ENCODE peak calls at places on chromosomes 1 and 21, in ten cellular contexts. L, V, R, S, D, I, C, B, Y and Q are unnamed samples.

GRCh38 chr1:83802450-83803152 is 196.3 kb downstream of the TTLL7 start:
- DNase-seq in L (no peak), V (no peak), R (no peak), S (no peak), D (no peak), I (no peak), C (no peak), B (no peak), Y (no peak), Q (no peak)

GRCh38 chr1:914891-915280 is 8.8 kb upstream of the SAMD11 start:
- DNase-seq in L (no peak), V (no peak), R (no peak), S (no peak), D (no peak), I (no peak), C (no peak), B (no peak), Y (no peak), Q (no peak)

GRCh38 chr1:9145714-9146113 is 16.8 kb upstream of the GPR157 start:
- DNase-seq in L (no peak), V (no peak), R (no peak), S (no peak), D (no peak), I (no peak), C (no peak), B (no peak), Y (no peak), Q (no peak)

GRCh38 chr1:12434174-12434573 is 183.8 kb downstream of the DHRS3 start:
- DNase-seq in L (no peak), V (no peak), R (peak), S (no peak), D (no peak), I (no peak), C (no peak), B (no peak), Y (no peak), Q (peak)

GRCh38 chr1:75765697-75766355 is 20.2 kb upstream of the RABGGTB start:
- DNase-seq in L (no peak), V (no peak), R (no peak), S (no peak), D (peak), I (peak), C (no peak), B (no peak), Y (no peak), Q (no peak)

GRCh38 chr1:198986442-198986841 is 347.6 kb downstream of the PTPRC start:
- DNase-seq in L (no peak), V (no peak), R (peak), S (no peak), D (no peak), I (no peak), C (no peak), B (no peak), Y (no peak), Q (no peak)

GRCh38 chr1:176811896-176812295 is 348.9 kb downstream of the PAPPA2 start:
- DNase-seq in L (no peak), V (no peak), R (no peak), S (no peak), D (no peak), I (no peak), C (no peak), B (no peak), Y (no peak), Q (no peak)

GRCh38 chr1:183143576-183144315 is 42.3 kb upstream of the LAMC2 start:
- DNase-seq in L (no peak), V (no peak), R (no peak), S (no peak), D (no peak), I (no peak), C (no peak), B (no peak), Y (no peak), Q (no peak)

GRCh38 chr1:152141971-152142584 is 16.9 kb downstream of the RPTN start:
- DNase-seq in L (peak), V (no peak), R (peak), S (peak), D (peak), I (peak), C (peak), B (peak), Y (peak), Q (peak)

GRCh38 chr1:2998503-2999100 is 22.7 kb upstream of the ACTRT2 start:
- DNase-seq in L (no peak), V (no peak), R (no peak), S (no peak), D (no peak), I (no peak), C (no peak), B (no peak), Y (no peak), Q (no peak)

GRCh38 chr21:35099310-35099709 is 50.2 kb upstream of the RUNX1 start:
- DNase-seq in L (no peak), V (no peak), R (no peak), S (no peak), D (no peak), I (no peak), C (no peak), B (no peak), Y (no peak), Q (no peak)

GRCh38 chr21:35100351-35100771 is 51.3 kb upstream of the RUNX1 start:
- DNase-seq in L (no peak), V (no peak), R (no peak), S (no peak), D (no peak), I (no peak), C (no peak), B (no peak), Y (no peak), Q (no peak)

GRCh38 chr21:35107520-35107919 is 58.4 kb upstream of the RUNX1 start:
- DNase-seq in L (no peak), V (no peak), R (no peak), S (no peak), D (no peak), I (no peak), C (no peak), B (no peak), Y (no peak), Q (no peak)

GRCh38 chr21:35106246-35106835 is 57.2 kb upstream of the RUNX1 start:
- DNase-seq in L (no peak), V (no peak), R (no peak), S (no peak), D (no peak), I (no peak), C (no peak), B (no peak), Y (no peak), Q (no peak)

GRCh38 chr21:35102488-35103407 is 53.6 kb upstream of the RUNX1 start:
- DNase-seq in L (no peak), V (no peak), R (peak), S (peak), D (no peak), I (no peak), C (no peak), B (no peak), Y (peak), Q (peak)
- TF ChIP-seq CTCF in L (no peak), V (no peak), R (no peak), S (no peak), D (no peak), I (no peak), C (no peak), B (no peak), Y (no peak), Q (no peak)

GRCh38 chr1:46487818-46488218 is 1.8 kb upstream of the DMBX1 start:
- DNase-seq in L (no peak), V (no peak), R (peak), S (no peak), D (no peak), I (no peak), C (no peak), B (peak), Y (no peak), Q (no peak)
- TF ChIP-seq CTCF in L (no peak), V (no peak), R (peak), S (no peak), D (no peak), I (peak), C (no peak), B (no peak), Y (no peak), Q (no peak)

DNA sequence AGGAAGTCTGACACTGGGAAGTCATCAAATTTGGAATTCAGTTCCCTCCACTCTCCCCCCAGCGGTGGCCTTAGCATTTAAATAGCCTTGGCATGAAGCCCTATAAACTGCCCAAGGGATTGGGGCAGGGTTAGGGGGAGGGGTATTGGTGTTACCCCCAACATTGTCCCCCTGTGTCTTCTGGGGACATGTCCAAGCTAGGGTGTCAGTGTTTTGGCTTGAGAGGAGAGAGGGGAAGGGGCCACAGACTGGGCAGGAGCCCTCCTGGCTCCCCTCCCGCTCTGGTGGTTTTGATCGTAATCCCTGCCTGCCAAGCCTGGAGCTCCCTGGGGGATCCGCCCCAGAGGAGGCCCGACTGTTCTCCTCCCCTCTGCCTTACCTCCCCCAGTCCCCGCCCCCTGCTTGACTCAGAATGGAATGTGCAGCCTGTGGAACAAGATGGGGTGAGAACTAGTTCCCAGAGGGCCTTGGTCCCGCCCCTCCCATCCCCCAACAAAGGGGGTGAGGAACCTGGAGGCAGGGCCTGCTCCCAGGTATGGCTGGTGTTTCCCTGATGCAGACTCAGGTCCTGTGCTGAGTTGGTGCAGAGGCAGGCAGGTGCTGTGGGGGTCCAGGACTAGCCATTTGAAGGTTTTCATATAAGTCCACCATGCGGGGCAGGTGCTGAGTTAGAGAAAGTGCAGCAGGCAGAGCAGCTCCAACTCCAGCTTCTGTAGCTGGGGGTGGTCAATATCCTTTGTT is 7.4 kb downstream of the SOX13 start:
- DNase-seq in L (peak), V (peak), R (peak), S (peak), D (peak), I (no peak), C (peak), B (peak), Y (peak), Q (peak)
- TF ChIP-seq CTCF in L (no peak), V (no peak), R (no peak), S (no peak), D (no peak), I (no peak), C (no peak), B (no peak), Y (peak), Q (peak)

GRCh38 chr1:177915641-177916040 is 54.2 kb downstream of the SEC16B start:
- DNase-seq in L (no peak), V (no peak), R (no peak), S (no peak), D (no peak), I (no peak), C (no peak), B (no peak), Y (no peak), Q (no peak)

GRCh38 chr1:177909416-177909815 is 60.4 kb downstream of the SEC16B start:
- DNase-seq in L (no peak), V (no peak), R (no peak), S (no peak), D (no peak), I (no peak), C (no peak), B (no peak), Y (no peak), Q (no peak)

GRCh38 chr1:177914603-177915002 is 55.3 kb downstream of the SEC16B start:
- DNase-seq in L (no peak), V (no peak), R (no peak), S (no peak), D (no peak), I (no peak), C (no peak), B (no peak), Y (no peak), Q (no peak)

GRCh38 chr1:177912991-177913390 is 56.9 kb downstream of the SEC16B start:
- DNase-seq in L (no peak), V (no peak), R (no peak), S (no peak), D (no peak), I (no peak), C (no peak), B (no peak), Y (no peak), Q (peak)

DNA sequence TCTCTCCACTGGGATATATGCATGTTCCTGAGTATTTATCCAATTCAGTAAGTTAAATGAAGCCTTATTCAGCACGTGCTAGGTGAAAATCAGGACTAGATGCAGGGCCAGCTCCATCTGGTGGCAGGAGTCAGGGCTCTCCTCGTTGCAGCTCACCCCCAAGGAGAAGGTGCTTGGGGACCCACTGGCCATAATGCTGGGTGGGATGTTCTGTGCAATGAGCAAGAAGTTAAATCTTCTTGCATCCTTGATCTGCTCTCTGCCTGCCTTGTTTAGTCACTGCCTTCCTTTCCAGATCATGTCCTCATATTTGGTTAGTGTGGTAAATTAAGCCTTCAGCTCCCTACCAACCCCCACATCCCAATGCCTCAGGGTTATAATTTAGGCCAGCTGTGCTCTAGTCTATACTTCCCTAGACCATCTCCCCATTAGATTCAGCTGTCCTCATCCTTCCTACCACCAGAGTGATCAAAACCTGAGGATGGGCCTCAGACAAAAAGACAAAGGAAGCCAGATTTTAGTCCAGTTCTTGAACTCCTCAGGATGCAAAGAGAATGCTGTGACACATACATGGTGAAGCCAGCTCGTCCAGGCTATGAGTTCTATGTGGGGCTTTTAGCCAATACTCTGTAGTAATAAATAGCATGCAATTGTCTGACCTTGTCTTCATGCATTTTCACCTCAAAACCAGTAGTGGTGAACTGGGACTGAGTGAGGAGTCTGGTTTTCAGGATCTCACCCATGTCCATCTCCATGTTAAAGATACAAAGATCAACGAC is 55.9 kb downstream of the SEC16B start:
- DNase-seq in L (no peak), V (no peak), R (peak), S (no peak), D (no peak), I (no peak), C (no peak), B (peak), Y (no peak), Q (peak)
- TF ChIP-seq CTCF in L (no peak), V (no peak), R (peak), S (peak), D (peak), I (peak), C (peak), B (peak), Y (no peak), Q (peak)

DNA sequence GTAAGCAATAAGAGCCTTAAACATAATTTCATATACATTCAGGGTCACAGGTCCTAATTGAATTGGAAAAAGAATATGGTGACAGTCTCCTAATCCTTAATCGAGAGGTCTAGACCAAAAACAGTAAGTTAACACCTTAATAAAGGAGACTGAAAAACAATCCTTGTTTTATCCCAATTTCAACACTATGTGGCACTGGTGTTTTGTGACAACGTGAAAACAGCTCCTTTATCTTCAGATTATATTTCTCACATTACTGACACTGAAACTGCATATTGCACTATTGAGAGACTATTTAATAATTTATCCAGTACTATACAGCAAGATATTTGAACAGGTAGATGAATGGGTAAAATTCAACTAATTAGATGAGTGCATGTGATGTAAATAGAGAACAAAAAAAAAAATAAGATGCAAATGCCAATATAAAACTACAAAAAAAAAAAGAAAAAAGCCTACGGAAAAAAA is 34.1 kb downstream of the TP53BP2 start:
- DNase-seq in L (no peak), V (no peak), R (peak), S (no peak), D (no peak), I (no peak), C (no peak), B (no peak), Y (no peak), Q (no peak)
- TF ChIP-seq CTCF in L (no peak), V (peak), R (no peak), S (peak), D (no peak), I (peak), C (peak), B (peak), Y (peak), Q (peak)

GRCh38 chr1:156225677-156226014 is 12.8 kb downstream of the PMF1 start:
- DNase-seq in L (no peak), V (no peak), R (no peak), S (no peak), D (no peak), I (no peak), C (no peak), B (no peak), Y (no peak), Q (no peak)
- TF ChIP-seq CTCF in L (no peak), V (no peak), R (no peak), S (no peak), D (no peak), I (no peak), C (peak), B (no peak), Y (no peak), Q (no peak)

DNA sequence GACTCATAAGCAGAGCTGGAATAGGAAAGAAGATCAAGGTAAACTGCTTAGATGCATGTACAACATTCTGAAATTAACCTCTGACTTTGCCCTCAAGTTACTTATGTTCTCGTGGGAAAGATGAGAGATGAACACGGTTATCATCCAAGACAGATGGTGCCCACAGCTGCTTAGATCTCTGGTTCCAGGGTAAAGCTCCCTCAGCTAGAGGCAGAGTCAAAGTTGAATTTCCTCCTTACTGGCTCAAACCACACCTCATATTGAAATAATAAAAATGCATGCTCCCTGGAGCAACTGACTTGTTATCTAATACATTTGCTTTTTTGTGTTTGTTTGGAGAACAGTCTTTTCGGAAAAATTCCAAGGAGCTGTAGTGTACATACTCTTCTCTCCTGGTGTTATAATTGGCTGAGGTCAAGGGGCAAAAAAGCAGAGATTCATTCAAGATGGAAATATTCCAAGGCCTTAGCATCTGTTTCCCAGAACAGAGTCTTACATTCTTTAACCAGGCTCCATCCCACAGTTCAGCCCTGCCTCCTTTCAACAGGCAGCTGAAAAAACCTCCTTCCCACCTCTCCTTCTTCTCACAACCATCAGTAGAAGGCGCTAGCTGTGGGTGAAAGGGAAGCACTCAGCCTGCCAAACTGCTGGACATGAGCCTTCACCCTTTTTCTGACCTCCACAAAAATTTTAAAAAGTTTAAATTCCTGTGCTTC is 43.6 kb upstream of the FMO2 start:
- DNase-seq in L (no peak), V (peak), R (no peak), S (no peak), D (peak), I (peak), C (no peak), B (no peak), Y (no peak), Q (peak)
- TF ChIP-seq CTCF in L (no peak), V (no peak), R (no peak), S (no peak), D (peak), I (peak), C (no peak), B (no peak), Y (no peak), Q (no peak)